ENCODE peak calls at places on chromosomes 6 and 20, in four cellular contexts. X is heart right ventricle, S is mammary epithelial cell, Y is astrocyte. O is an unnamed sample.

GRCh38 chr6:89618026-89618425 is 20.5 kb downstream of the LYRM2 start:
- DNase-seq in X (no peak), S (no peak), Y (no peak), O (no peak)

GRCh38 chr6:162999575-163000285 is 272.0 kb downstream of the PACRG start:
- DNase-seq in X (no peak), S (no peak), Y (peak), O (peak)

GRCh38 chr6:156808287-156808686 is 31.1 kb downstream of the ARID1B start:
- DNase-seq in X (no peak), S (no peak), Y (peak), O (no peak)

GRCh38 chr6:158057213-158057987 is 75.7 kb downstream of the SYNJ2 start:
- DNase-seq in X (no peak), S (peak), Y (peak), O (peak)

GRCh38 chr6:158481612-158482473 is 78.0 kb upstream of the TMEM181 start:
- DNase-seq in X (no peak), S (peak), Y (peak), O (peak)

GRCh38 chr6:44186691-44187025 is 28.0 kb downstream of the CAPN11 start:
- DNase-seq in X (no peak), S (no peak), Y (no peak), O (no peak)

GRCh38 chr6:29673161-29673560 is 7.8 kb downstream of the ZFP57 start:
- DNase-seq in X (no peak), S (no peak), Y (no peak), O (no peak)

GRCh38 chr20:49310695-49311094 is 32.8 kb upstream of the ZNFX1 start:
- DNase-seq in X (no peak), S (peak), Y (no peak), O (no peak)

GRCh38 chr6:148972481-148972880 is 225.7 kb downstream of the UST start:
- DNase-seq in X (no peak), S (peak), Y (peak), O (no peak)

GRCh38 chr6:113490356-113490755 is 366.8 kb upstream of the MARCKS start:
- DNase-seq in X (no peak), S (no peak), Y (no peak), O (no peak)

DNA sequence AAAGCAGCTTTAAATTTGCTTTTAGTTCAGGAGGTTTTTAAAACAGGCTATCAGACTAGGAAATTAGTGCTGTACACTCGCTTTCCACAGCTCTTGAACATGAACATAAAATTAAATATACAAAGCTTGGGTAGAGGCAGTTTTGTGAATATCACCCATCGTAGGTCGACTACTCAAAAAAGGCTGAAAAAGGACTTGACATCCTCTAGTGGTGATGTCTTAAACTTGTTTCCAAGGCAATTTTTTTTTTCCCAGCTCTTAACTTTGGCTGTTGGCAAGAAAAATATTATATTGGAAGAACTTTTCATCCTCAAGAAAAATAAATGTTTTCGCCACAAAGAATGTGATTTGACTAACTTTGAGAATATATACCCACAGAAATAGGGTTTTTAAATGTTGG is 2.9 kb downstream of the MAP7 start:
- DNase-seq in X (no peak), S (peak), Y (peak), O (peak)
- TF ChIP-seq CTCF in X (peak), S (peak), Y (peak), O (peak)

GRCh38 chr20:50786703-50787102 is 8.2 kb upstream of the BCAS4 start:
- DNase-seq in X (no peak), S (no peak), Y (no peak), O (no peak)

GRCh38 chr20:50787181-50787580 is 7.7 kb upstream of the BCAS4 start:
- DNase-seq in X (no peak), S (no peak), Y (no peak), O (no peak)

GRCh38 chr20:50789968-50790650 is 4.8 kb upstream of the BCAS4 start:
- DNase-seq in X (no peak), S (no peak), Y (no peak), O (no peak)

GRCh38 chr20:50788868-50789125 is 6.1 kb upstream of the BCAS4 start:
- DNase-seq in X (no peak), S (no peak), Y (no peak), O (no peak)

GRCh38 chr20:50788045-50788867 is 6.6 kb upstream of the BCAS4 start:
- DNase-seq in X (no peak), S (peak), Y (peak), O (peak)
- TF ChIP-seq CTCF in X (peak), S (peak), Y (peak), O (peak)

GRCh38 chr6:77131426-77131825 is 331.9 kb downstream of the HTR1B start:
- DNase-seq in X (no peak), S (no peak), Y (no peak), O (no peak)

GRCh38 chr6:77136086-77136485 is 327.2 kb downstream of the HTR1B start:
- DNase-seq in X (no peak), S (peak), Y (peak), O (no peak)

DNA sequence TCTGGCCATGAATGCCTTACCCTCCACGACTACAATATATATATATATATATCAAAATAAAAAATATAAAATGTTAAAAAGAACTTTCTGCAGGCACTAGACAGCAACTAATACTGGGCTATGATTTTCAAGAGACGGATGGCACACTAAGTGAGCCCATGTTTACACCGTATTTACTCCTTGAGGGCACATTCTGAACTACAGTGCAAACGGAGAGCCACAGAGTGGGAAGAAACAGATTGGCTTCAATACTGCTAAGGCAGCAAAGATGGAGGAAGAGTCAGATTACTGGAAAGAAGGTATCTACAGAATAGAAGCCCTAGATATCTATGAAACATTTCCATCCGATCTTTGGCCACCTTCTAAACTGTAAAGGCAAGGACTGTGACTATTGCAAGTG is 330.3 kb downstream of the HTR1B start:
- DNase-seq in X (no peak), S (no peak), Y (no peak), O (no peak)
- TF ChIP-seq CTCF in X (no peak), S (no peak), Y (no peak), O (no peak)

DNA sequence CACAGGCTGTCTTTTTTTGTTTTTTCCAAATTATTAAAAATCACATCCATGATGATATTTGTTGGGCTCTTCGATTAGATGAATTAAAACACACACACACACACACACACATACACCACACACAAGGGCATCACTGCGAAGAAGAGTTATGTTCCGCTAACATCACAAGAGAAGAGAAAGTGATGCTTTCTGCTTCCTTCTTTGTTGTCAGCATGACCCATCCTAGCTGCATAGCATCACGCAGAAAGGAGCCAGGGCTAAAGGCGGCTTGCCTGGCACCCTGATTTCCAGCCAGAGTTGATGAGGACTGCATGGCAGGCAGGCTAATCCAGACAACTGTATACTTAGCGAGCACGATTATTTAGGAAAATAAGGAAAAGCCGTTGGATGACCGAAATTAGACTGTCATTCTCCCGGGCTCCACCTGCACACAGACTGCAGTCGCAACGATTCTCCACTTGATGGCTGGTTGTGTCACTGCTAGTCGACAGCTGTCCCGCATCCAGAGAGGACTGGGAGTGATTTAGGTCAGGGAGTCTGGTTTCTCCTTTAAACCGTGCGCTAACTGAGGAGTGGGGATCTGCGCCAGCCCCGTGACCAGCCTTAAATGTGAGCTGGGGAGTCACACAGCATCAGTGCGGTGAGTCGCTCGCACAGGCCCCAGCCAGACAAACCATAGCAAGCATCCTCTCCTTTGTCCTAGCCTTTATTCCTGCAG is 70.6 kb upstream of the SOX4 start:
- DNase-seq in X (no peak), S (no peak), Y (no peak), O (no peak)
- TF ChIP-seq CTCF in X (no peak), S (no peak), Y (no peak), O (no peak)

O was measured in HFFc6.